ENCODE peak calls at places on chromosomes 11 and 22, in nine cellular contexts. S is GM12864; E is stimulated activated CD4-positive, alpha-beta T cell treated with anti-CD3 and anti-CD28 coated beads, Interleukin-12 subunit alpha, Interleukin-12 subunit beta, amount 100 ng/mL, for 4 hours; I is hypothalamus; Z is MCF 10A; X is LoVo; L is astrocyte of the spinal cord; F is C1 segment of cervical spinal cord; M is naive thymus-derived CD8-positive, alpha-beta T cell. D is an unnamed sample.

GRCh38 chr11:133951484-133952198 is 5.1 kb downstream of the IGSF9B start:
- DNase-seq in S (no peak), E (no peak), I (no peak), Z (no peak), X (no peak), L (no peak), F (peak), M (no peak), D (peak)

GRCh38 chr22:18110194-18110943 is at the start of gene TUBA8:
- DNase-seq in S (no peak), E (peak), I (peak), Z (peak), X (no peak), L (peak), F (no peak), M (no peak), D (peak)

GRCh38 chr22:35959121-35959800 is 69.4 kb downstream of the RBFOX2 start:
- DNase-seq in S (no peak), E (no peak), I (no peak), Z (no peak), X (no peak), L (no peak), F (no peak), M (no peak), D (no peak)

GRCh38 chr11:34810107-34810562 is 106.0 kb downstream of the APIP start:
- DNase-seq in S (no peak), E (no peak), I (no peak), Z (no peak), X (no peak), L (no peak), F (no peak), M (no peak), D (no peak)

GRCh38 chr11:119370486-119371046 is 10.9 kb downstream of the USP2 start:
- DNase-seq in S (no peak), E (no peak), I (no peak), Z (no peak), X (no peak), L (no peak), F (no peak), M (no peak), D (no peak)

GRCh38 chr22:22593964-22594656 is 35.0 kb upstream of the PRAME start:
- DNase-seq in S (peak), E (peak), I (no peak), Z (peak), X (peak), L (peak), F (no peak), M (peak), D (peak)

GRCh38 chr11:4862447-4863236 is 13.6 kb upstream of the OR51S1 start:
- DNase-seq in S (no peak), E (no peak), I (no peak), Z (no peak), X (no peak), L (no peak), F (no peak), M (no peak), D (no peak)

GRCh38 chr11:18650859-18651557 is 16.9 kb upstream of the SPTY2D1 start:
- DNase-seq in S (peak), E (no peak), I (no peak), Z (peak), X (peak), L (peak), F (no peak), M (no peak), D (peak)

GRCh38 chr11:27699242-27699925 is 871 bp downstream of the BDNF start:
- DNase-seq in S (no peak), E (no peak), I (no peak), Z (peak), X (peak), L (peak), F (no peak), M (no peak), D (peak)

GRCh38 chr11:43419460-43419859 is 60.7 kb downstream of the TTC17 start:
- DNase-seq in S (no peak), E (peak), I (no peak), Z (peak), X (peak), L (peak), F (no peak), M (no peak), D (peak)

GRCh38 chr22:32206774-32207758 is 2.2 kb upstream of the RFPL2 start:
- DNase-seq in S (peak), E (no peak), I (no peak), Z (peak), X (peak), L (peak), F (no peak), M (no peak), D (peak)

GRCh38 chr11:12418019-12418611 is 40.7 kb downstream of the PARVA start:
- DNase-seq in S (no peak), E (no peak), I (no peak), Z (no peak), X (no peak), L (no peak), F (no peak), M (no peak), D (peak)

GRCh38 chr11:120181446-120181992 is 29.3 kb upstream of the OAF start:
- DNase-seq in S (no peak), E (no peak), I (no peak), Z (no peak), X (no peak), L (no peak), F (no peak), M (no peak), D (no peak)

GRCh38 chr11:10348650-10349280 is 43.9 kb downstream of the ADM start:
- DNase-seq in S (no peak), E (no peak), I (no peak), Z (peak), X (no peak), L (peak), F (no peak), M (no peak), D (peak)

GRCh38 chr11:68266936-68267880 is 4.6 kb downstream of the C11orf24 start:
- DNase-seq in S (no peak), E (no peak), I (no peak), Z (no peak), X (no peak), L (no peak), F (no peak), M (no peak), D (no peak)